ENCODE peak calls at places on chromosomes 1 and 21, in five cellular contexts. One of them, this sample, is unnamed. For H3K4me1, the result is how much of the 10 kb centered on the place peaks cover.

GRCh38 chr1:26156285-26157038 is 2.4 kb upstream of the FAM110D start:
- DNase-seq in HepG2: no peak
- DNase-seq in A549: peak
- DNase-seq in K562: peak
- DNase-seq in transverse colon: no peak
- DNase-seq in this sample: no peak

GRCh38 chr1:229058716-229059115 is 212.2 kb upstream of the RAB4A start:
- DNase-seq in A549: no peak
- DNase-seq in K562: no peak
- DNase-seq in HepG2: no peak
- DNase-seq in transverse colon: no peak
- DNase-seq in this sample: no peak

GRCh38 chr1:219220945-219221344 is 47.3 kb downstream of the LYPLAL1 start:
- DNase-seq in transverse colon: no peak
- DNase-seq in HepG2: no peak
- DNase-seq in K562: no peak
- DNase-seq in A549: no peak
- DNase-seq in this sample: no peak

GRCh38 chr1:22745675-22746585 is 35.3 kb downstream of the EPHB2 start:
- DNase-seq in K562: no peak
- DNase-seq in HepG2: peak
- DNase-seq in A549: peak
- DNase-seq in transverse colon: peak
- DNase-seq in this sample: no peak

GRCh38 chr1:59272507-59272906 is 24.4 kb upstream of the FGGY start:
- DNase-seq in HepG2: no peak
- DNase-seq in transverse colon: no peak
- DNase-seq in A549: no peak
- DNase-seq in K562: no peak
- DNase-seq in this sample: no peak

GRCh38 chr1:183872406-183872805 is 67.5 kb downstream of the RGL1 start:
- DNase-seq in HepG2: no peak
- DNase-seq in A549: no peak
- DNase-seq in transverse colon: no peak
- DNase-seq in K562: no peak
- DNase-seq in this sample: no peak

GRCh38 chr21:42569732-42570301 is 56.2 kb downstream of the SLC37A1 start:
- DNase-seq in HepG2: no peak
- DNase-seq in A549: no peak
- DNase-seq in transverse colon: peak
- DNase-seq in K562: no peak
- DNase-seq in this sample: peak

GRCh38 chr21:43295016-43295958 is 126.5 kb downstream of the CRYAA start:
- DNase-seq in K562: no peak
- DNase-seq in HepG2: no peak
- DNase-seq in transverse colon: no peak
- DNase-seq in A549: no peak
- DNase-seq in this sample: no peak

GRCh38 chr1:247332901-247333361 is 1.3 kb upstream of the ZNF496 start:
- DNase-seq in A549: no peak
- DNase-seq in HepG2: no peak
- DNase-seq in transverse colon: peak
- DNase-seq in K562: no peak
- DNase-seq in this sample: peak

GRCh38 chr21:14773777-14774345 is 227.7 kb upstream of the SAMSN1 start:
- DNase-seq in transverse colon: peak
- DNase-seq in HepG2: peak
- DNase-seq in K562: peak
- DNase-seq in A549: no peak
- DNase-seq in this sample: no peak

GRCh38 chr1:41917835-41918449 is 780 bp downstream of the HIVEP3 start:
- DNase-seq in HepG2: no peak
- DNase-seq in transverse colon: peak
- DNase-seq in A549: no peak
- DNase-seq in K562: no peak
- DNase-seq in this sample: no peak

GRCh38 chr1:248618878-248619277 is 16.0 kb downstream of the OR2T11 start:
- DNase-seq in K562: peak
- DNase-seq in transverse colon: peak
- DNase-seq in HepG2: peak
- DNase-seq in A549: peak
- DNase-seq in this sample: no peak

GRCh38 chr1:183163311-183163710 is 22.8 kb upstream of the LAMC2 start:
- DNase-seq in A549: peak
- DNase-seq in K562: no peak
- DNase-seq in HepG2: no peak
- DNase-seq in transverse colon: no peak
- DNase-seq in this sample: no peak

GRCh38 chr1:201266774-201267173 is 16.5 kb upstream of the PKP1 start:
- DNase-seq in A549: peak
- DNase-seq in transverse colon: no peak
- DNase-seq in K562: no peak
- DNase-seq in HepG2: no peak
- DNase-seq in this sample: no peak
- H3K4me1 ChIP-seq in A549: under half
- H3K4me1 ChIP-seq in transverse colon: under half
- H3K4me1 ChIP-seq in K562: under half
- H3K4me1 ChIP-seq in HepG2: under half
- H3K4me1 ChIP-seq in this sample: under half

DNA sequence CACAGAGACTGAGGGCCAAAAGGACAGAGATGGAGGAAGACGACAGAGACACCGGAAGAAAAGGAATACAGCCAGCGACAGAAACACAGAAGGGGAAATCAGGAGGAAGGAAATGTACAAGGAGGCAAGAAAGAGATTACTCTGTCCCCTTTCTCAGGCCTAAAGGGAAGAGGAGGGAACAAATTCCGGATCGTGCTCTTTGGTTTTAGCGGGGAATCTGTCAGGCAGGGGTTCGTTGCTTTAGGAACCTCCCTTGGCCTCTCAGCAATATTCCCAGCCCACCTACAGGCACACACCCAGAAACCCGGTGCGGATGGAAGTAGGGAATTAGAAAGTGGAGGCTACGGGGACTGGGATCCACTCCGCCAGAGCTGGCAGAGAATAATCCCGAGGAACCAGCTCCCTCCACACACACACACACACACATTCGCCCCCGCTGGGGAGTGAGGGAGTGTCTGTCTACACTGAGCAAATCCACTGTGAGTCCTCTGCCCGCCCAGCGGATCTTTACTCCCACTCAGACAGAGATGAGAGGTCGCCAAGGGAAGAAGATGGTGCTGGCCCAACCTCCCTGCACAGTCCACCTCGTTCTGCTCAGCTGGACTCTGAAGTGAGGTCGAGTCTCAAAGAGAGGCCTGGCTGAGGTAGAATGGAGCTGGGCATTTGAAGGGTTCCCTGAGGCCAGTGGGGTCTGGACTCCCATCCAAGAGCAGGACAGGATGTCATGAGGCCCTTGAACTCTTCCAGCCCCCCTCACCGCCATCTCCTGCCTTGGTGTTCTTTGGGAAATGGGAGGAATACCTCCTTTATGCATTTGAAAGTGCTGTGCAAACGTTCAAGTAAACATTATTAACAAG is 5.7 kb downstream of the TAL1 start:
- DNase-seq in K562: no peak
- DNase-seq in HepG2: no peak
- DNase-seq in transverse colon: no peak
- DNase-seq in A549: no peak
- DNase-seq in this sample: no peak
- H3K4me3 ChIP-seq in K562: peak
- H3K4me3 ChIP-seq in HepG2: peak
- H3K4me3 ChIP-seq in transverse colon: peak
- H3K4me3 ChIP-seq in A549: no peak
- H3K4me3 ChIP-seq in this sample: no peak

DNA sequence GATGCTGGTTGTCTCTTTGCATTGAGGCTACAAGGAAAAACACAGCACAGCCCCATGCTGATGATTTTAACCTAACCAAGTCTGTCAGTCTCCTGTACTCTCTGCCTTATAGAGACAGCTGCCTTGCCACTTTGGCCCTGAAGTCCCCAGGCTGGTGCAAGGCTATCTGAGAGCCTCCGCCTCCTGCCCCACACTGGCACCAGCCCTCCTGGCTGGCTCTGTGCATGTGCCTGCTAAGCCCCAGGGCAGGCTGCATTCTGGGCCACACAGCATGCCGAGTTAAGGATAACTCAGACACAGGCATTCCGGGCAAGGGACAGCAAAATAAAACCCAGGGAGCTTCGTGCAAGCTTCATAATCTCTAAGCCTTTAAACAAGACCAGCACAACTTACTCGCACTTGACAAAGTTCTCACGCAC is 910 bp downstream of the RUNX1 start:
- DNase-seq in K562: no peak
- DNase-seq in A549: no peak
- DNase-seq in transverse colon: no peak
- DNase-seq in HepG2: no peak
- DNase-seq in this sample: no peak
- TF ChIP-seq EP300 in K562: no peak
- TF ChIP-seq EP300 in A549: no peak
- TF ChIP-seq EP300 in transverse colon: no peak
- TF ChIP-seq EP300 in HepG2: no peak
- TF ChIP-seq EP300 in this sample: no peak

DNA sequence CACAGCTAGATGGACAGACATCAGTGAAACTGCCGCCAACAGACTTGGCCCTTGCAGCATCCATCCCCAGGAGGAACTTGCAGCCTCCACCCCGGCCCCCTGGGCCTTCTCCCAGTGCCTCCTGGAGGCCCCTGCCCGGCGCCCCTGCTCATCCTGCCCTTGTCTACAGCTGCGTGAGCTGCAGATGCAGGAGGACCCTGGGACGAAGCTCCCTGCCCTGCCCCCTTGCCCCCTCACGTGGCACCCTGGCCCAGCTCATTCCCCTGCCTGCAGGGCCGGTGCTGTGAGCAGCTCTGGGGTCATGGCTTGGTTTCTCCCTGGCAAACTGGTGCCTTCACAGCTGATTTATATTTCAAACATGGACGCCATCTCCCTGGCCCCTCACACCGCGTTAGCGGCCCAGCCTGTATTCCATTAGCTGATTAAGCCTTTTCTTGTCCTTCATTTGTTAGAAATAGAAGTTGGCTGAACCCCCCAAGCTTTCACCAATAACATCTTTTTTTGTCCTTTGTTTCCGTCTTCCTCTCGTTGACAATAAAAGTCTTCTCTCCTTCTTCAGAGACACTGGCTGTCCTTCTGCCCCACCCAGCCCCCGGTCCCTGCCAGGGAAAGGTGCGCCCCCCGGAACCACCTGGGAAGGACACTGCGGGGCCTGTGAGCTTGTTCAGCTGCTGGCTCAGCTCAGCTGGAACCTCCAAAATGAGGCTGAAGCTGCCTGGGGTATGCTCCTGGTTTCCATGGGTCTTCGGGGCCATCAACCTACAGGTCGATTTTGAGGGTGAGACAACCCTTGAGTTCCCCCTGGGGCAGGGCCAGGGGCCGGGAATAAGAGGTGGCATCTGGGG is 34.0 kb upstream of the SLC19A1 start:
- DNase-seq in HepG2: no peak
- DNase-seq in K562: no peak
- DNase-seq in A549: no peak
- DNase-seq in transverse colon: no peak
- DNase-seq in this sample: no peak
- H3K4me1 ChIP-seq in HepG2: under half
- H3K4me1 ChIP-seq in K562: under half
- H3K4me1 ChIP-seq in A549: under half
- H3K4me1 ChIP-seq in transverse colon: under half
- H3K4me1 ChIP-seq in this sample: under half

GRCh38 chr1:3160647-3161046 is 91.6 kb downstream of the PRDM16 start:
- DNase-seq in transverse colon: no peak
- DNase-seq in K562: no peak
- DNase-seq in HepG2: no peak
- DNase-seq in A549: no peak
- DNase-seq in this sample: no peak

GRCh38 chr1:3161130-3161840 is 92.3 kb downstream of the PRDM16 start:
- DNase-seq in K562: no peak
- DNase-seq in transverse colon: no peak
- DNase-seq in A549: no peak
- DNase-seq in HepG2: no peak
- DNase-seq in this sample: no peak

GRCh38 chr1:3164671-3165070 is 95.7 kb downstream of the PRDM16 start:
- DNase-seq in K562: no peak
- DNase-seq in HepG2: no peak
- DNase-seq in transverse colon: no peak
- DNase-seq in A549: no peak
- DNase-seq in this sample: no peak

GRCh38 chr1:3162483-3162882 is 93.5 kb downstream of the PRDM16 start:
- DNase-seq in A549: no peak
- DNase-seq in HepG2: no peak
- DNase-seq in transverse colon: no peak
- DNase-seq in K562: no peak
- DNase-seq in this sample: no peak

GRCh38 chr1:3163356-3163755 is 94.4 kb downstream of the PRDM16 start:
- DNase-seq in K562: no peak
- DNase-seq in A549: no peak
- DNase-seq in HepG2: no peak
- DNase-seq in transverse colon: no peak
- DNase-seq in this sample: no peak
- H3K4me3 ChIP-seq in K562: no peak
- H3K4me3 ChIP-seq in A549: no peak
- H3K4me3 ChIP-seq in HepG2: no peak
- H3K4me3 ChIP-seq in transverse colon: no peak
- H3K4me3 ChIP-seq in this sample: no peak

GRCh38 chr1:42935313-42935624 is 23.4 kb downstream of the SLC2A1 start:
- DNase-seq in transverse colon: peak
- DNase-seq in A549: no peak
- DNase-seq in HepG2: no peak
- DNase-seq in K562: no peak
- DNase-seq in this sample: no peak

GRCh38 chr1:42937141-42937696 is 21.4 kb downstream of the SLC2A1 start:
- DNase-seq in K562: no peak
- DNase-seq in transverse colon: peak
- DNase-seq in HepG2: peak
- DNase-seq in A549: no peak
- DNase-seq in this sample: no peak

GRCh38 chr1:42937836-42938595 is 20.7 kb downstream of the SLC2A1 start:
- DNase-seq in HepG2: no peak
- DNase-seq in K562: no peak
- DNase-seq in transverse colon: peak
- DNase-seq in A549: no peak
- DNase-seq in this sample: no peak

GRCh38 chr1:42935971-42936308 is 22.7 kb downstream of the SLC2A1 start:
- DNase-seq in transverse colon: no peak
- DNase-seq in HepG2: no peak
- DNase-seq in A549: no peak
- DNase-seq in K562: no peak
- DNase-seq in this sample: no peak

GRCh38 chr1:42936309-42937078 is 22.2 kb downstream of the SLC2A1 start:
- DNase-seq in K562: peak
- DNase-seq in HepG2: no peak
- DNase-seq in transverse colon: peak
- DNase-seq in A549: no peak
- DNase-seq in this sample: peak
- TF ChIP-seq EP300 in K562: peak
- TF ChIP-seq EP300 in HepG2: no peak
- TF ChIP-seq EP300 in transverse colon: no peak
- TF ChIP-seq EP300 in A549: peak
- TF ChIP-seq EP300 in this sample: no peak

This sample was measured in ovary.